ENCODE peak calls at places on chromosome 15, in eight cellular contexts. D is A673, J is dorsolateral prefrontal cortex, Z is lung, P is uterus, O is tibial nerve, E is IMR-90, I is brain microvascular endothelial cell. X is an unnamed sample.

GRCh38 chr15:32824777-32825176 is 107.0 kb downstream of the GREM1 start:
- DNase-seq in D (no peak), Z (no peak), O (no peak), J (no peak), P (no peak), I (peak), E (peak), X (peak)

GRCh38 chr15:69060041-69060481 is 45.6 kb downstream of the NOX5 start:
- DNase-seq in D (no peak), J (no peak), P (no peak), O (no peak), Z (no peak), I (no peak), E (no peak), X (no peak)

GRCh38 chr15:69316281-69316680 is 17.6 kb downstream of the PAQR5 start:
- DNase-seq in Z (no peak), E (no peak), D (no peak), O (no peak), I (no peak), P (no peak), J (no peak), X (no peak)

GRCh38 chr15:40300771-40301170 is 7.0 kb downstream of the PLCB2 start:
- DNase-seq in I (no peak), D (no peak), O (no peak), P (no peak), Z (no peak), J (no peak), E (no peak), X (no peak)

GRCh38 chr15:33029247-33029646 is 165.3 kb downstream of the FMN1 start:
- DNase-seq in I (no peak), P (no peak), E (peak), Z (no peak), D (no peak), O (no peak), J (no peak), X (no peak)

GRCh38 chr15:60079210-60079609 is 75.1 kb downstream of the FOXB1 start:
- DNase-seq in D (no peak), I (no peak), O (no peak), Z (no peak), P (no peak), J (no peak), E (no peak), X (no peak)

GRCh38 chr15:31300208-31300661 is 26.4 kb upstream of the KLF13 start:
- DNase-seq in J (peak), D (no peak), E (no peak), Z (peak), O (peak), P (no peak), I (no peak), X (no peak)

GRCh38 chr15:72205273-72205672 is 7.7 kb upstream of the GRAMD2A start:
- DNase-seq in E (no peak), D (no peak), O (no peak), Z (no peak), P (no peak), I (no peak), J (no peak), X (no peak)

GRCh38 chr15:101050647-101051290 is 131.6 kb downstream of the LRRK1 start:
- DNase-seq in J (no peak), D (no peak), P (no peak), O (no peak), I (no peak), E (no peak), Z (peak), X (no peak)

GRCh38 chr15:88918738-88919137 is 5.6 kb upstream of the MFGE8 start:
- DNase-seq in O (no peak), E (peak), D (peak), P (peak), J (no peak), Z (peak), I (peak), X (peak)

DNA sequence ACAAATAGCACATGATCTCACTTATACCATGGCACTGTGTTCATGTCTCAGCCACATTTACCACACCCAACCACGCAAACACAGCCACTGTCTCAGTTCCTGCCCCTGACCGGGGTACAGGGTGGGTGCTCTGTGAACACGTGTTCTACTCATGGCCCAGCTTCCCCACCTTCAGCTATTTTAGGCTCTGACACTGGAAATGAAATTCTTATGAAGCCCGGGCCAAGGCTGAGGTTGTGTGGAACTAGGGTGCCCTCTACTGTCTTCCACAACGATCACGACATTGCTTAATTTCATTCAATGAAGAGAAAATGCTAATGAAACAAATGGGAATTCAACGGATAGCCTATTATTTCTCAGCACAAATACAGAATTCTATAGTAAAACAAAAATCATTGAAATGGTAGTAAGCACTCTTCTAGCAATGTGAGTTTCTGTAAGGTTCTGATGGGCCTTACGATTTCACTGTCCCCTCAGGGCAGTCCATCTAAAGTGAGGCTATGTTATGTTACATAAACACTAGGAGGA is 2.1 kb upstream of the GABRA5 start:
- DNase-seq in E (peak), Z (no peak), I (peak), J (peak), O (no peak), D (peak), P (no peak), X (no peak)
- TF ChIP-seq CTCF in E (peak), Z (peak), I (peak), J (peak), O (peak), D (peak), P (peak), X (peak)

DNA sequence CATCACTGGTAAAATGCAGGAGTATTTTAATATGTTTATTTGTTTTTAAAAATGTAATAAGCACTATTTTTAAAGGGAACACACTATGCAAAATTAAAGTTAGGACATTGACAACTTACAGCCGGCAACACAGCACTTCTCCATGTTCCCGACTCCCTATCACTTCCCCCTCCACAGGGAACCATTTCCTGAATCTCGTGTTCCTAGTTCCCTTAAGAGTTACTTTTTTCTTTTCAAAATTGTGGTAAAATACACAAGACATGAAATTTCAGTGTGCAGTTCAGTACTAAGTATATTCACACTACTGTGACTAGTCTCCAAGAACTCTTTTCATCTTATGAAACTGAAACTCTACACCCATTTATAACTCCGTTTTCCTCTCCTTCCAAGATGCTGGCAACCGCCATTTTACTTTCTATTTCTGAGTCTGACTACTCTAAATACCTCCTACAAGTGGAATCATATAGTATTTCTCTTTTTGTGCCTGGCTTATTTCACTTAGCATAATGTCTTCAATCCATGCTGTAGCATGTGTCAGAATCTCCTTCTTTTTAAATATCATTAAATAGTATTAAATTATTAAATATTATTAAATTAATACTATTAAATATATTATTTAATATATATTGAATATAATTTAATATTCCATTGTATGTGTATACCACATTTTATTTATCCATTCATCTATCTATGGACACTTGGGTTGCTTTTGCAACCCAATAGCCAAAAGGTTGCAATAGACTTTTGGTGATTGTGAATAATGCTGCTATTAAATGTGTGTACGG is 25.9 kb upstream of the UBE2Q2 start:
- DNase-seq in P (no peak), D (peak), J (no peak), Z (no peak), O (no peak), E (no peak), I (no peak), X (no peak)
- H3K4me3 ChIP-seq in P (no peak), D (peak), J (no peak), Z (no peak), O (no peak), E (peak), I (no peak), X (no peak)

GRCh38 chr15:99105516-99106341 is 849 bp downstream of the SYNM start:
- DNase-seq in P (peak), I (peak), D (peak), O (no peak), E (peak), J (no peak), Z (no peak), X (no peak)
- TF ChIP-seq CTCF in P (no peak), I (peak), D (peak), O (no peak), E (peak), J (no peak), Z (no peak), X (peak)

DNA sequence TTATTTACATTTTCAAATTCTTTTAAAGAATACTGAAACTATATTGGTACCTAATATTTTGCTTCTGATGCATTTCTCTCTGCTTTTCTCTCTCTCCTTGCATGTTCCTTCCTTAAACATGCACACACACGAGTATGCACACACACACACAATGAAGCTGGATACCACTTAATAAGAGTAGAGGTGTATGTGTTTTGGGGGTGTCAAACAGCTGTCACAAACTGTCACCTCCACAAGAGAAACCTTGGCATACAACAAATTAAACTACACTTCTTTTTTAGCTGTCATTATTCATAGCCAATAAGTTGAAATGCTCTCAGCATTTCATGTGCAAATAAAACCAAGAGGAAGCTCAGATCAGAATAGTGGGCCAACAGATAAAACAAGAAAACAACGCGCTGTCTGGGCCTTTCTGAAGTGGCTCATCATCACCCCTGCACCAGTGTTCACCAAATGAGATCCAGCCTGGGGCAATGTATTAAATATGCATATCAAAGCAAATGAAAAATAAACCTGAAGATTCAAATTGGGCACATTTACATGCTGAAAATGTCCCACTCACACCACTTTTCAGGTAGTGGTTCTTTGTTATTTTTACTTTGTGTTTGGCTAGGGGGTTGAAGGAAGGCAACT is 9.7 kb downstream of the MEIS2 start:
- DNase-seq in Z (no peak), E (no peak), I (no peak), O (no peak), J (no peak), D (no peak), P (no peak), X (no peak)
- H3K4me3 ChIP-seq in Z (no peak), E (no peak), I (no peak), O (no peak), J (no peak), D (no peak), P (no peak), X (no peak)

GRCh38 chr15:43370310-43370974 is 401 bp downstream of the ZSCAN29 start:
- DNase-seq in P (peak), J (no peak), E (peak), Z (peak), O (no peak), I (peak), D (peak), X (no peak)

GRCh38 chr15:43376017-43376705 is 5.3 kb downstream of the TUBGCP4 start:
- DNase-seq in I (peak), D (peak), E (peak), Z (no peak), P (no peak), J (no peak), O (no peak), X (no peak)

GRCh38 chr15:43370975-43371974 is at the start of the genes TUBGCP4 and ZSCAN29:
- DNase-seq in D (peak), P (peak), O (peak), E (peak), I (peak), Z (peak), J (peak), X (no peak)
- TF ChIP-seq CTCF in D (peak), P (no peak), O (no peak), E (no peak), I (peak), Z (no peak), J (peak), X (peak)

DNA sequence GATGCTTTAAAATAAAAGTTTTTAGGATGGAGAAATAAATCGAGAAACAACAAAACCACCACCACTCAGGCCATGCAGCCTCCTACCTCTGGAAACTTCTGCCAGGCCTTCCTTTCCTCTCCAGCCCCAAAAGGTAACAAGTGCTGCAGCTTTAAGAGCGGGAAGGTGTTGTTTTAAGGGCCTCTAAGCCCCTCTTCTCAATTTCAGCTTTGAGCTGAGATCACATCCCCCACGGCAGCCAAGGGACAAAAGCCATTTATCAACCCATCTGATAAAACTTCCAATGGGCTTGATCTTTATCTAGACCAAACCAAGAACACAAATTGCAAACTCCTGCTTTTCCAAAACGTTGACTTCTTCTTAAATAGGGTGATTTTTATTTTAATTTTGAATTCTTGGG is 18.1 kb downstream of the RGMA start:
- DNase-seq in Z (no peak), E (no peak), I (no peak), O (no peak), J (no peak), D (no peak), P (no peak), X (no peak)
- H3K4me3 ChIP-seq in Z (no peak), E (no peak), I (no peak), O (peak), J (peak), D (peak), P (peak), X (peak)

GRCh38 chr15:67143646-67144045 is 78.2 kb downstream of the SMAD3 start:
- DNase-seq in P (no peak), Z (no peak), I (no peak), O (no peak), E (no peak), D (no peak), J (no peak), X (no peak)

GRCh38 chr15:67144609-67145306 is 79.4 kb downstream of the SMAD3 start:
- DNase-seq in D (no peak), I (peak), J (no peak), P (no peak), Z (no peak), E (peak), O (no peak), X (peak)

GRCh38 chr15:67145307-67145610 is 79.9 kb downstream of the SMAD3 start:
- DNase-seq in J (no peak), I (no peak), D (no peak), E (no peak), P (no peak), O (no peak), Z (no peak), X (no peak)

GRCh38 chr15:67140078-67140833 is 74.9 kb downstream of the SMAD3 start:
- DNase-seq in I (no peak), Z (no peak), E (no peak), P (no peak), J (no peak), D (no peak), O (no peak), X (no peak)

DNA sequence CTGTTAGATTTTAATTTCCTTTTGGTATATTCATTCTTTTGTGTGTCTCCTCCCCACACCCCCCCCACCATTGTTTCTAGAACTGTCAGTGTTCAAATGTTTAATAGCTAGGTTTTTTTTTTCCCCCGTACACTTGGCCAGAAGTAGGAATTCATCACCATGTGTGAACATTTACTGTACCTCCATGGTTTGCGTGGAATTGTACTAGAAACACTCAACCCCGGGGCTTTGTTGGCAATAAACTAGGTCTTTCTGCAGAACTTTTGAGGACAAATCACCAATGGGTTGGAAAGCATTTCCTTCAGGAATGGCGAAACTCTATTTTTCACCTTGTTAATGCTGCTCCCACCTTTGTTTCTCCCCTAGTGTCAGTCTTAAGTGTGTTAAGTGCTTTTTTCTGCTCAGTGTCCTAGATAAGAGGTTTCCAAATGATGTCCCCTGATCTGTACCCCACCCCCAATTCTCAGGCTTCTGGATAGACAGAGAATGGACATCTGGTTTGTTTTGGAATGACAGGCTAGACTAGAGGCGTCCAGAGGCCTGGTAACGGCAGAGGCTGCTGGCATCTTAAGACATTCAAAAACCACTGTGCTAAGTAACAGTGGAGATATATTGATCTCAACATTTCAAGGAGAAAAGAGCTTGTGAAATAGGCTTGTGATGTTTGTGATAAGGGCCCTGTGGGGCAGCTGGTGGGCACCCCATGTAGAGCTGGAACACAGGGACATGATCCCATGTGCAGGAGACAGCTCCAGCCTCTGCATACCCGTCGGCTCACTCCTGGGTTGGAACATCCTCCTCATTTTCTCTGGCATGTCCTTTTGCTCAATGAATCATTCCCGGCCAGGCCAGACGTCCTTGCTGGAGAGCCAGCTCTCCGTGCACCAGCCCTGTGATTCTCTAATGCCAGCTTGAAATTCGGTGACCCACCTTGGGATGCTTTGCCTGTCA is 77.0 kb downstream of the SMAD3 start:
- DNase-seq in D (no peak), Z (no peak), E (peak), I (peak), P (peak), J (no peak), O (no peak), X (no peak)
- TF ChIP-seq CTCF in D (no peak), Z (no peak), E (no peak), I (no peak), P (no peak), J (no peak), O (no peak), X (no peak)

X was measured in AG04449.